ENCODE peak calls at places on chromosomes 5 and 9, in ten cellular contexts. S, Q, F, J, A, V, Y, T, B and K are unnamed samples.

GRCh38 chr9:89674667-89675402 is 70.0 kb downstream of the GADD45G start:
- DNase-seq in S (no peak), Q (no peak), F (no peak), J (no peak), A (no peak), V (peak; percentile 85), Y (no peak), T (no peak), B (peak; percentile 65), K (no peak)

GRCh38 chr9:135488527-135488926 is 8.9 kb downstream of the PPP1R26 start:
- DNase-seq in S (no peak), Q (no peak), F (no peak), J (no peak), A (no peak), V (no peak), Y (no peak), T (no peak), B (peak; percentile 32), K (no peak)

GRCh38 chr5:82422751-82423181 is 144.6 kb upstream of the RPS23 start:
- DNase-seq in S (no peak), Q (no peak), F (no peak), J (peak; percentile 27), A (no peak), V (peak; percentile 25), Y (no peak), T (peak; percentile 24), B (no peak), K (no peak)

GRCh38 chr9:90074319-90074962 is 469.6 kb downstream of the GADD45G start:
- DNase-seq in S (no peak), Q (no peak), F (no peak), J (no peak), A (no peak), V (no peak), Y (no peak), T (no peak), B (no peak), K (no peak)

GRCh38 chr5:180809403-180810209 is 7.0 kb upstream of the MGAT1 start:
- DNase-seq in S (peak; percentile 82), Q (peak; percentile 75), F (peak; percentile 88), J (peak; percentile 94), A (peak; percentile 89), V (peak; percentile 95), Y (no peak), T (peak; percentile 92), B (no peak), K (peak; percentile 93)

GRCh38 chr5:181108578-181109165 is 22.3 kb downstream of the OR2V1 start:
- DNase-seq in S (no peak), Q (no peak), F (no peak), J (no peak), A (no peak), V (no peak), Y (no peak), T (no peak), B (no peak), K (peak; percentile 77)

GRCh38 chr9:131692612-131692976 is 47.3 kb downstream of the RAPGEF1 start:
- DNase-seq in S (no peak), Q (no peak), F (no peak), J (no peak), A (no peak), V (peak; percentile 6), Y (no peak), T (no peak), B (no peak), K (no peak)

GRCh38 chr9:33446507-33447403 is 638 bp downstream of the AQP3 start:
- DNase-seq in S (no peak), Q (no peak), F (peak; percentile 72), J (peak; percentile 62), A (peak; percentile 37), V (peak; percentile 41), Y (peak; percentile 79), T (peak; percentile 24), B (peak; percentile 85), K (no peak)

GRCh38 chr5:158875272-158875679 is 224.4 kb downstream of the EBF1 start:
- DNase-seq in S (no peak), Q (no peak), F (peak; percentile 4), J (no peak), A (no peak), V (no peak), Y (no peak), T (no peak), B (no peak), K (no peak)

GRCh38 chr5:2744485-2744884 is 7.0 kb downstream of the IRX2 start:
- DNase-seq in S (no peak), Q (no peak), F (no peak), J (no peak), A (no peak), V (no peak), Y (no peak), T (no peak), B (no peak), K (no peak)

GRCh38 chr9:91234523-91234922 is 127.2 kb downstream of the AUH start:
- DNase-seq in S (no peak), Q (no peak), F (peak; percentile 20), J (no peak), A (no peak), V (no peak), Y (no peak), T (no peak), B (no peak), K (no peak)

GRCh38 chr5:109329296-109330252 is 80.2 kb downstream of the PJA2 start:
- DNase-seq in S (no peak), Q (no peak), F (peak; percentile 93), J (no peak), A (no peak), V (no peak), Y (no peak), T (no peak), B (no peak), K (no peak)

GRCh38 chr9:3954228-3954949 is 345.5 kb downstream of the GLIS3 start:
- DNase-seq in S (no peak), Q (no peak), F (no peak), J (no peak), A (no peak), V (no peak), Y (no peak), T (no peak), B (no peak), K (no peak)

GRCh38 chr9:3954950-3955670 is 344.8 kb downstream of the GLIS3 start:
- DNase-seq in S (no peak), Q (no peak), F (peak; percentile 55), J (peak; percentile 39), A (no peak), V (peak; percentile 81), Y (no peak), T (no peak), B (no peak), K (no peak)

GRCh38 chr9:3957296-3957695 is 342.6 kb downstream of the GLIS3 start:
- DNase-seq in S (no peak), Q (no peak), F (no peak), J (no peak), A (no peak), V (no peak), Y (no peak), T (no peak), B (no peak), K (no peak)

GRCh38 chr9:3960661-3961144 is 339.2 kb downstream of the GLIS3 start:
- DNase-seq in S (no peak), Q (no peak), F (peak; percentile 75), J (no peak), A (no peak), V (no peak), Y (no peak), T (no peak), B (no peak), K (no peak)

DNA sequence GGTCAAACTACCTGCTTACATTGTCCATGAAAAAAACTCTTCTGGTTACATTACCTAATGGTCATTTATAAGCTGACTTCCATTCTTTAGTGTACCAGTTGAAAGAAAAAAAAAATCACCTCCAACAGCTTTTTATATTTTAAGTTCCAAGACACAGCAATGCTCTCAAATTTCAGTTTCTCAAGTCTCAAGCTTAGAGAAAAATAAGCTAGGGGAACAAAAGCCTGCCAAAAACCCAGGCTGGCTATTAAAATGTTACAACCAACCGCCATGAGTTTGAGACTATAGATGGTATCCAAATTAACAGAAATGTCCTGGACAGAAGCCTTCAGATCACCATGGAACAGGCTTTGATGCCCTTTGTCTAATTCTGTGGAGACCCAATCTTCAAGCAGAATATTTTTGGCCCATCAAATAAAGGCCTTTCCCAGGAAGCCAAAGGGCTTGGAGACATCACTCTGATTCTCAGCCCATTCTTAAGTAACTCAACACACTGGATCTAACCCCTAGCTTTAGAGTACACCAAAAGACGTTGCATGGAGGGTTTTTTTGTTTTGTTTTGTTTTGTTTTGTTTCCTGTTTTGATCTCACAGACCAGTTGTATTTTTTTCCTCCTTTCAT is 343.7 kb downstream of the GLIS3 start:
- DNase-seq in S (no peak), Q (no peak), F (peak; percentile 25), J (no peak), A (no peak), V (no peak), Y (no peak), T (no peak), B (no peak), K (no peak)
- H3K4me1 ChIP-seq in S (no peaks in the 10 kb centered on the region), Q (no peaks in the 10 kb centered on the region), F (peaks cover 16% of the 10 kb centered on the region), J (peaks cover 12% of the 10 kb centered on the region), A (no peaks in the 10 kb centered on the region), V (peaks cover 6% of the 10 kb centered on the region), Y (no peaks in the 10 kb centered on the region), T (peaks cover 37% of the 10 kb centered on the region), B (no peaks in the 10 kb centered on the region), K (no peaks in the 10 kb centered on the region)

GRCh38 chr5:72835633-72836032 is 19.2 kb downstream of the TNPO1 start:
- DNase-seq in S (no peak), Q (no peak), F (no peak), J (no peak), A (no peak), V (no peak), Y (no peak), T (no peak), B (no peak), K (no peak)
- TF ChIP-seq POLR2A in S (no peak), Q (no peak), F (no peak), J (no peak), A (no peak), V (no peak), Y (no peak), T (no peak), B (no peak), K (no peak)

DNA sequence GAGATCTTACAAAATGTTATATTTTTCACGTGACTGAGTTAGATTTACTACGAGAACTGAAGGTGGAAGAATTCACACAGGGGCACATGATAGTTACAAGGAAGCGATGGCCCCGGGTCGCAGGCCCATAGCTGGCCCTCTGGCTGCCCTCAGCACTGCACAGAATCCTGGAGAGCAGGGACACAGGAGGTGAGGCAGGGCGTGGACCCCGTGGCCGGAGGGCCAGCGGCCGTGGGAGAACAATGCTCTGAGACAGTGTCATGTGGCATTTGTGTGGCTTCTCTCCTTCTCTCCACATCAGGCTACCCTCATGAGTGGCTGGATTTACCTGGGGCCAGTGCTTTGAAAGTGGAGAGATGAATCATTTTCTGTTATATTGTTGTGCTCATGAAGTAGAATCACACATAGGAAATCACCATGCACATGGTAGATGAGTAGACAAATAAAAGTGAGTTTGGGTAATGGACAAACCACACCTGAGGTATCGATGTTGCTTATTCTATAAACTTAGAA is 89.5 kb downstream of the ICE1 start:
- DNase-seq in S (no peak), Q (no peak), F (no peak), J (no peak), A (no peak), V (no peak), Y (no peak), T (no peak), B (no peak), K (no peak)
- H3K4me1 ChIP-seq in S (no peaks in the 10 kb centered on the region), Q (no peaks in the 10 kb centered on the region), F (no peaks in the 10 kb centered on the region), J (no peaks in the 10 kb centered on the region), A (no peaks in the 10 kb centered on the region), V (no peaks in the 10 kb centered on the region), Y (no peaks in the 10 kb centered on the region), T (no peaks in the 10 kb centered on the region), B (no peaks in the 10 kb centered on the region), K (no peaks in the 10 kb centered on the region)

GRCh38 chr5:155116456-155117251 is 103.1 kb downstream of the KIF4B start:
- DNase-seq in S (no peak), Q (no peak), F (no peak), J (no peak), A (peak; percentile 41), V (no peak), Y (no peak), T (no peak), B (no peak), K (no peak)
- TF ChIP-seq POLR2A in S (no peak), Q (no peak), F (no peak), J (no peak), A (no peak), V (no peak), Y (no peak), T (no peak), B (no peak), K (no peak)